ENCODE peak calls at places on chromosome 9, in eight cellular contexts. One of them, this sample, is unnamed.

GRCh38 chr9:127955294-127956015 is 17.8 kb upstream of the DPM2 start:
- DNase-seq in HCT116: peak; percentile 98
- DNase-seq in hepatocyte: peak; percentile 90
- DNase-seq in MM.1S: peak; percentile 86
- DNase-seq in GM23338: peak; percentile 96
- DNase-seq in OCI-LY7: peak; percentile 81
- DNase-seq in SK-N-SH: peak; percentile 79
- DNase-seq in neural progenitor cell: peak; percentile 51
- DNase-seq in this sample: peak; percentile 95

GRCh38 chr9:111027798-111028197 is 10.5 kb downstream of the LPAR1 start:
- DNase-seq in hepatocyte: no peak
- DNase-seq in MM.1S: no peak
- DNase-seq in OCI-LY7: no peak
- DNase-seq in neural progenitor cell: no peak
- DNase-seq in HCT116: no peak
- DNase-seq in GM23338: no peak
- DNase-seq in SK-N-SH: no peak
- DNase-seq in this sample: peak; percentile 35

GRCh38 chr9:32430720-32431119 is 46.3 kb downstream of the ACO1 start:
- DNase-seq in MM.1S: no peak
- DNase-seq in OCI-LY7: no peak
- DNase-seq in HCT116: no peak
- DNase-seq in hepatocyte: no peak
- DNase-seq in neural progenitor cell: no peak
- DNase-seq in SK-N-SH: no peak
- DNase-seq in GM23338: no peak
- DNase-seq in this sample: peak; percentile 33

GRCh38 chr9:115781361-115781760 is 372.2 kb upstream of the PAPPA start:
- DNase-seq in SK-N-SH: no peak
- DNase-seq in hepatocyte: peak; percentile 18
- DNase-seq in GM23338: no peak
- DNase-seq in MM.1S: no peak
- DNase-seq in OCI-LY7: no peak
- DNase-seq in HCT116: no peak
- DNase-seq in neural progenitor cell: no peak
- DNase-seq in this sample: peak; percentile 22

GRCh38 chr9:93303806-93304573 is 120.1 kb downstream of the WNK2 start:
- DNase-seq in OCI-LY7: no peak
- DNase-seq in neural progenitor cell: no peak
- DNase-seq in MM.1S: no peak
- DNase-seq in hepatocyte: no peak
- DNase-seq in HCT116: no peak
- DNase-seq in GM23338: no peak
- DNase-seq in SK-N-SH: peak; percentile 31
- DNase-seq in this sample: no peak

GRCh38 chr9:71820516-71820915 is 52.2 kb upstream of the CEMIP2 start:
- DNase-seq in GM23338: no peak
- DNase-seq in SK-N-SH: no peak
- DNase-seq in hepatocyte: no peak
- DNase-seq in HCT116: no peak
- DNase-seq in neural progenitor cell: no peak
- DNase-seq in OCI-LY7: no peak
- DNase-seq in MM.1S: no peak
- DNase-seq in this sample: peak; percentile 23

GRCh38 chr9:86637515-86637914 is 283.3 kb upstream of the TUT7 start:
- DNase-seq in hepatocyte: peak; percentile 52
- DNase-seq in MM.1S: no peak
- DNase-seq in HCT116: no peak
- DNase-seq in neural progenitor cell: peak; percentile 91
- DNase-seq in SK-N-SH: peak; percentile 45
- DNase-seq in OCI-LY7: peak; percentile 4
- DNase-seq in GM23338: peak; percentile 88
- DNase-seq in this sample: no peak

GRCh38 chr9:79610019-79610760 is 38.4 kb downstream of the TLE4 start:
- DNase-seq in MM.1S: no peak
- DNase-seq in neural progenitor cell: peak; percentile 58
- DNase-seq in OCI-LY7: no peak
- DNase-seq in SK-N-SH: peak; percentile 40
- DNase-seq in hepatocyte: no peak
- DNase-seq in HCT116: no peak
- DNase-seq in GM23338: no peak
- DNase-seq in this sample: no peak

GRCh38 chr9:136881691-136882108 is 4.6 kb upstream of the TRAF2 start:
- DNase-seq in MM.1S: peak; percentile 65
- DNase-seq in hepatocyte: peak; percentile 82
- DNase-seq in OCI-LY7: peak; percentile 27
- DNase-seq in GM23338: no peak
- DNase-seq in SK-N-SH: no peak
- DNase-seq in HCT116: no peak
- DNase-seq in neural progenitor cell: peak; percentile 29
- DNase-seq in this sample: no peak

GRCh38 chr9:137382728-137383452 is 40.1 kb downstream of the EXD3 start:
- DNase-seq in OCI-LY7: no peak
- DNase-seq in GM23338: peak; percentile 45
- DNase-seq in SK-N-SH: no peak
- DNase-seq in neural progenitor cell: no peak
- DNase-seq in hepatocyte: no peak
- DNase-seq in MM.1S: no peak
- DNase-seq in HCT116: no peak
- DNase-seq in this sample: no peak

GRCh38 chr9:33172735-33173238 is 5.7 kb upstream of the B4GALT1 start:
- DNase-seq in SK-N-SH: no peak
- DNase-seq in OCI-LY7: no peak
- DNase-seq in MM.1S: no peak
- DNase-seq in neural progenitor cell: no peak
- DNase-seq in hepatocyte: peak; percentile 41
- DNase-seq in GM23338: no peak
- DNase-seq in HCT116: no peak
- DNase-seq in this sample: no peak

GRCh38 chr9:74570879-74571512 is 73.9 kb downstream of the RORB start:
- DNase-seq in hepatocyte: peak; percentile 44
- DNase-seq in OCI-LY7: peak; percentile 29
- DNase-seq in SK-N-SH: peak; percentile 41
- DNase-seq in GM23338: peak; percentile 61
- DNase-seq in HCT116: peak; percentile 16
- DNase-seq in MM.1S: peak; percentile 48
- DNase-seq in neural progenitor cell: peak; percentile 21
- DNase-seq in this sample: peak; percentile 47

GRCh38 chr9:37187713-37188439 is 67.5 kb downstream of the ZCCHC7 start:
- DNase-seq in neural progenitor cell: no peak
- DNase-seq in SK-N-SH: no peak
- DNase-seq in GM23338: no peak
- DNase-seq in OCI-LY7: peak; percentile 76
- DNase-seq in HCT116: no peak
- DNase-seq in hepatocyte: no peak
- DNase-seq in MM.1S: peak; percentile 70
- DNase-seq in this sample: no peak

GRCh38 chr9:7788772-7789171 is 10.8 kb downstream of the DMAC1 start:
- DNase-seq in GM23338: no peak
- DNase-seq in HCT116: no peak
- DNase-seq in SK-N-SH: no peak
- DNase-seq in neural progenitor cell: no peak
- DNase-seq in hepatocyte: no peak
- DNase-seq in OCI-LY7: no peak
- DNase-seq in MM.1S: no peak
- DNase-seq in this sample: no peak

GRCh38 chr9:87428659-87429058 is 69.0 kb upstream of the DAPK1 start:
- DNase-seq in SK-N-SH: no peak
- DNase-seq in hepatocyte: no peak
- DNase-seq in MM.1S: no peak
- DNase-seq in OCI-LY7: no peak
- DNase-seq in neural progenitor cell: no peak
- DNase-seq in HCT116: no peak
- DNase-seq in GM23338: no peak
- DNase-seq in this sample: peak; percentile 5

GRCh38 chr9:87502446-87503232 is 5.0 kb downstream of the DAPK1 start:
- DNase-seq in SK-N-SH: no peak
- DNase-seq in HCT116: no peak
- DNase-seq in OCI-LY7: no peak
- DNase-seq in GM23338: no peak
- DNase-seq in hepatocyte: no peak
- DNase-seq in neural progenitor cell: no peak
- DNase-seq in MM.1S: no peak
- DNase-seq in this sample: no peak

DNA sequence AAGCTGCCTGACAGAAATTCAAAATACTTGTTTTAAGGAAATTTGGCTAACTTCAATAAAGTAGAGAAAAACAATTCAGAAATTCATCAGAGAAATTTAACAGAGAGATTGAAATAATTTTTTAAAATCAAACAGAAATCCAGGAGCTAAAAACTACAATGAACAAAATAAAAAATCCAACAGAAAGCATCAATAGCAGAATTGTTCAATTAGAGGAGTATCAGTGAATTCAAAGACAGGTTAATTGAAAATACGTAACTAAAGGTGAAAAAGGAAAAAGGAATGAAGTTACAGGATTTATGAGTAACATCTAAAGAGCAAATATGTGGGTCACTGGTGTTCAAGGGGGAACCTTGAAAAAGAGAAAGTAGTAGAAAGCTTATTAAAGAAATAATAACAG is 36.8 kb downstream of the FANCC start:
- DNase-seq in neural progenitor cell: no peak
- DNase-seq in MM.1S: no peak
- DNase-seq in HCT116: no peak
- DNase-seq in hepatocyte: no peak
- DNase-seq in SK-N-SH: no peak
- DNase-seq in GM23338: no peak
- DNase-seq in OCI-LY7: no peak
- DNase-seq in this sample: no peak
- TF ChIP-seq EZH2phosphoT487 in neural progenitor cell: no peak
- TF ChIP-seq EZH2phosphoT487 in MM.1S: no peak
- TF ChIP-seq EZH2phosphoT487 in HCT116: no peak
- TF ChIP-seq EZH2phosphoT487 in hepatocyte: no peak
- TF ChIP-seq EZH2phosphoT487 in SK-N-SH: no peak
- TF ChIP-seq EZH2phosphoT487 in GM23338: no peak
- TF ChIP-seq EZH2phosphoT487 in OCI-LY7: no peak
- TF ChIP-seq EZH2phosphoT487 in this sample: no peak

GRCh38 chr9:6557883-6558282 is 87.6 kb downstream of the GLDC start:
- DNase-seq in SK-N-SH: peak; percentile 69
- DNase-seq in hepatocyte: no peak
- DNase-seq in neural progenitor cell: peak; percentile 15
- DNase-seq in MM.1S: no peak
- DNase-seq in OCI-LY7: no peak
- DNase-seq in HCT116: no peak
- DNase-seq in GM23338: peak; percentile 15
- DNase-seq in this sample: no peak

GRCh38 chr9:6552738-6553121 is 92.8 kb downstream of the GLDC start:
- DNase-seq in SK-N-SH: no peak
- DNase-seq in GM23338: no peak
- DNase-seq in HCT116: no peak
- DNase-seq in MM.1S: no peak
- DNase-seq in neural progenitor cell: no peak
- DNase-seq in OCI-LY7: no peak
- DNase-seq in hepatocyte: no peak
- DNase-seq in this sample: no peak

GRCh38 chr9:6551126-6551525 is 94.4 kb downstream of the GLDC start:
- DNase-seq in GM23338: no peak
- DNase-seq in OCI-LY7: no peak
- DNase-seq in SK-N-SH: no peak
- DNase-seq in HCT116: no peak
- DNase-seq in neural progenitor cell: no peak
- DNase-seq in hepatocyte: no peak
- DNase-seq in MM.1S: no peak
- DNase-seq in this sample: no peak

GRCh38 chr9:6549106-6549505 is 96.4 kb downstream of the GLDC start:
- DNase-seq in OCI-LY7: no peak
- DNase-seq in GM23338: no peak
- DNase-seq in HCT116: no peak
- DNase-seq in MM.1S: no peak
- DNase-seq in SK-N-SH: peak; percentile 45
- DNase-seq in neural progenitor cell: peak; percentile 36
- DNase-seq in hepatocyte: no peak
- DNase-seq in this sample: no peak

DNA sequence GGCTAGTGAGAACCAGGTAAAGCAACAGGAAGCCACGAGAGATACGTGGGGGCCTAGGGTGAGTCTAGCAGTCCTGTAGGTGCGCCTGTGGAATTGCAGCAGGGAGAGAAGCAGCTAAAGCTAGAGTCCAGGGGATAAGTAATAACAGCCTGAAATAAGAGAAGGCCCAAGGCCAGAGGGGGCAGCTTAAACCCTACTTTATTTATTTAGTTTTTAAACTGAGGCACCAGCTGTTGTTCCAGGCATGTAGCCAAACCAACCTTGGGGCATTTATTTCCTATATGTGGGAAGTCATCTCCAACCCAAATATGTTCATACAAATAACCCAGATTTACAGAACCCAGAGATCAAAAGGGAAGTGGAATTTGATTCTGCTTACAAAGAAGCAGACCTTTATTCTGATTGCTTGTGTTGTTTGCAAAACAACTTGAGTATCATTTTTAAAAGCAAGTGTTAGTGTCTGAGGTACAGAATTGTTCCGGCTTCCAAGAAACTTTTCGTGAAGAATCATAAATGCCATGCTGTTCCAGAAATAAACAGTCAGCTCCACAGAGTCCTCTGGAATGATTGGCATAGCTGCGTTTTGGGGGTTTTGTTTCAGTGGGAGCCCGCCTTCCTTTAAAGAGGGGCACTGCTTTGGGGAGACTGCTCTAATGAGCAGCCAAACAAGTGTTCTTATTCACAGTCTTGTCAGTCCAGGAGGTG is 93.3 kb downstream of the GLDC start:
- DNase-seq in HCT116: no peak
- DNase-seq in OCI-LY7: no peak
- DNase-seq in GM23338: peak; percentile 33
- DNase-seq in MM.1S: no peak
- DNase-seq in neural progenitor cell: no peak
- DNase-seq in SK-N-SH: peak; percentile 27
- DNase-seq in hepatocyte: no peak
- DNase-seq in this sample: peak; percentile 47
- TF ChIP-seq CTCF in HCT116: no peak
- TF ChIP-seq CTCF in OCI-LY7: no peak
- TF ChIP-seq CTCF in GM23338: no peak
- TF ChIP-seq CTCF in MM.1S: no peak
- TF ChIP-seq CTCF in neural progenitor cell: no peak
- TF ChIP-seq CTCF in SK-N-SH: peak; percentile 28
- TF ChIP-seq CTCF in hepatocyte: no peak
- TF ChIP-seq CTCF in this sample: no peak

DNA sequence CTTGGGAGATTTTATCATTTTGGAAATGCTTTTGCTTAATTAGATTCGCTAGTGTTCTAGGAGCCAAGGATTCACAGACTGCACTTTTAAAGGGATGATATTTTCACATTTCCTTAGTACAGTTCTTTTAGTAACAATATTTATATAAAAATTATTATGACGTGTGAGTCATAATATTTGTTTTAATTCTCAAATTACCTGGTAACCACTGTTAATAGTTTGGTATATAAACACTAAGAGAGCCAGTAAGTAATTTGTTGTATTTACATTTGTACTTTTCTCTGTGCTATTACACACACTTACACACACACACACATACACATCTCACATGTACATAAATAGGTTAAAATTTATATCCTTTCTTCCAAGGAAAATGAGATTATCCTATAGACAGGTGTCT is 58.8 kb upstream of the RAD23B start:
- DNase-seq in neural progenitor cell: no peak
- DNase-seq in hepatocyte: no peak
- DNase-seq in MM.1S: no peak
- DNase-seq in HCT116: no peak
- DNase-seq in GM23338: no peak
- DNase-seq in OCI-LY7: no peak
- DNase-seq in SK-N-SH: peak; percentile 17
- DNase-seq in this sample: peak; percentile 55
- TF ChIP-seq EZH2phosphoT487 in neural progenitor cell: no peak
- TF ChIP-seq EZH2phosphoT487 in hepatocyte: no peak
- TF ChIP-seq EZH2phosphoT487 in MM.1S: no peak
- TF ChIP-seq EZH2phosphoT487 in HCT116: no peak
- TF ChIP-seq EZH2phosphoT487 in GM23338: no peak
- TF ChIP-seq EZH2phosphoT487 in OCI-LY7: no peak
- TF ChIP-seq EZH2phosphoT487 in SK-N-SH: no peak
- TF ChIP-seq EZH2phosphoT487 in this sample: no peak

GRCh38 chr9:3863114-3863528 is 337.3 kb upstream of the RFX3 start:
- DNase-seq in OCI-LY7: no peak
- DNase-seq in neural progenitor cell: no peak
- DNase-seq in SK-N-SH: peak; percentile 35
- DNase-seq in HCT116: peak; percentile 78
- DNase-seq in MM.1S: no peak
- DNase-seq in GM23338: no peak
- DNase-seq in hepatocyte: no peak
- DNase-seq in this sample: peak; percentile 96
- TF ChIP-seq CTCF in OCI-LY7: no peak
- TF ChIP-seq CTCF in neural progenitor cell: no peak
- TF ChIP-seq CTCF in SK-N-SH: peak; percentile 45
- TF ChIP-seq CTCF in HCT116: no peak
- TF ChIP-seq CTCF in MM.1S: no peak
- TF ChIP-seq CTCF in GM23338: no peak
- TF ChIP-seq CTCF in hepatocyte: no peak
- TF ChIP-seq CTCF in this sample: no peak